ENCODE peak calls at places on chromosomes 16 and 17, in eight cellular contexts. C, G, A, R, P, H, Z and Y are unnamed samples.

GRCh38 chr16:1002399-1003161 is 21.0 kb downstream of the SOX8 start:
- DNase-seq in C (peak; percentile 92), G (peak; percentile 86), A (no peak), R (peak; percentile 81), P (peak; percentile 69), H (peak; percentile 94), Z (no peak), Y (no peak)

GRCh38 chr17:45225964-45226530 is 4.4 kb downstream of the FMNL1 start:
- DNase-seq in C (no peak), G (no peak), A (no peak), R (peak; percentile 55), P (no peak), H (no peak), Z (no peak), Y (peak; percentile 56)

GRCh38 chr17:181213-182163 is at the start of gene DOC2B:
- DNase-seq in C (no peak), G (peak; percentile 76), A (peak; percentile 36), R (peak; percentile 42), P (peak; percentile 6), H (peak; percentile 8), Z (peak; percentile 74), Y (no peak)

GRCh38 chr16:86510465-86511261 is at the start of gene FOXF1:
- DNase-seq in C (no peak), G (peak; percentile 70), A (peak; percentile 32), R (peak; percentile 38), P (peak; percentile 32), H (no peak), Z (peak; percentile 64), Y (no peak)

GRCh38 chr17:73155410-73156165 is 9.2 kb upstream of the SSTR2 start:
- DNase-seq in C (no peak), G (no peak), A (no peak), R (no peak), P (no peak), H (no peak), Z (peak; percentile 34), Y (peak; percentile 82)

GRCh38 chr17:30576326-30576861 is 99.2 kb downstream of the GOSR1 start:
- DNase-seq in C (no peak), G (no peak), A (no peak), R (peak; percentile 34), P (no peak), H (no peak), Z (no peak), Y (no peak)

GRCh38 chr17:63349478-63350000 is 96.6 kb downstream of the CYB561 start:
- DNase-seq in C (no peak), G (peak; percentile 62), A (no peak), R (no peak), P (no peak), H (no peak), Z (no peak), Y (no peak)

GRCh38 chr17:57879437-57880085 is 29.7 kb upstream of the MRPS23 start:
- DNase-seq in C (no peak), G (no peak), A (no peak), R (no peak), P (no peak), H (peak; percentile 86), Z (no peak), Y (no peak)

GRCh38 chr16:89357055-89357454 is 133.3 kb downstream of the ANKRD11 start:
- DNase-seq in C (no peak), G (no peak), A (no peak), R (no peak), P (peak; percentile 49), H (peak; percentile 17), Z (peak; percentile 65), Y (peak; percentile 48)

GRCh38 chr17:3551189-3551588 is 6.4 kb downstream of the TRPV3 start:
- DNase-seq in C (no peak), G (no peak), A (no peak), R (no peak), P (no peak), H (no peak), Z (peak; percentile 30), Y (no peak)

GRCh38 chr17:4815043-4815675 is 8.2 kb downstream of the PLD2 start:
- DNase-seq in C (no peak), G (peak; percentile 15), A (no peak), R (no peak), P (no peak), H (no peak), Z (peak; percentile 74), Y (no peak)

GRCh38 chr17:33968350-33969044 is 286.6 kb upstream of the CCL2 start:
- DNase-seq in C (no peak), G (peak; percentile 10), A (no peak), R (no peak), P (no peak), H (no peak), Z (peak; percentile 34), Y (no peak)

GRCh38 chr17:8981443-8981842 is 15.9 kb upstream of the PIK3R5 start:
- DNase-seq in C (no peak), G (no peak), A (no peak), R (no peak), P (peak; percentile 66), H (no peak), Z (no peak), Y (no peak)

DNA sequence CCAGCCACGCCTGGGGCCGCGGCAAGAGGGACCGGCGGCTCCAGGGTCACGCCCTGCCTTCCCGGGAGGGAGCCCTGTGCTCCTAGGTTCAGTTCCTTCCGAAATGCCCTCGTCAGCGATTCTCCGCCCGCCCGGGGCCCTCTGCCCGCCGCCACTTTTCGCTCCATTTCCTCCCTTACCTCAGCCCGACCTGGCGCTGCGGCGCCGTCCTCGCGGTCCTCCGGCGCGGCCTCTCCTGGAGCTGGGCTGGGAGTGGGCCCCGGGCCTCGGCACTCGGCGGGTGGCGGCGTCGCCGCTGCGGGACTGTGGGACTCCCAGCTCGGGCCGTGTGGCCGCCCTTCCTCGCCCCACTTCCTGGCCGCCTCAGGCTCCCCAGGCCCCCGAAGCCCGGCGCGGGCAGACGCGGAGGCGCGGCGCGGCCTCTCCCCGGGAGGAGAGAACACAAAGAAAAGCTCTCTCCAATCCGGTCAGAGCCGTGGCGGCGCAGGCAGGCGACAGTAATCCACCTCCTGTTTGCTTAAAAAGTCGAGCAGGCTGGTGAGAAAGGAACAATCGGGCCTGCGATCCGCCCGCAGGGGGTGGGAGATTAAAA is 1.6 kb downstream of the BAHCC1 start:
- DNase-seq in C (peak; percentile 50), G (peak; percentile 66), A (no peak), R (peak; percentile 44), P (peak; percentile 65), H (peak; percentile 53), Z (peak; percentile 85), Y (no peak)
- H3K4me1 ChIP-seq in C (peaks cover 20% of the 10 kb centered on the region), G (peaks cover 40% of the 10 kb centered on the region), A (peaks cover 35% of the 10 kb centered on the region), R (peaks cover 43% of the 10 kb centered on the region), P (peaks cover 46% of the 10 kb centered on the region), H (peaks cover 32% of the 10 kb centered on the region), Z (peaks cover 47% of the 10 kb centered on the region), Y (peaks cover 3% of the 10 kb centered on the region)

GRCh38 chr17:40225151-40225550 is 6.0 kb downstream of the WIPF2 start:
- DNase-seq in C (no peak), G (no peak), A (no peak), R (no peak), P (no peak), H (no peak), Z (no peak), Y (no peak)

GRCh38 chr17:40219073-40219860 is at the start of gene WIPF2:
- DNase-seq in C (peak; percentile 87), G (peak; percentile 98), A (peak; percentile 98), R (peak; percentile 97), P (peak; percentile 94), H (peak; percentile 92), Z (peak; percentile 99), Y (peak; percentile 99)

GRCh38 chr17:40218740-40219072 is 398 bp upstream of the WIPF2 start:
- DNase-seq in C (peak; percentile 45), G (peak; percentile 94), A (peak; percentile 84), R (no peak), P (peak; percentile 41), H (peak; percentile 13), Z (peak; percentile 98), Y (peak; percentile 95)

GRCh38 chr17:40224707-40225092 is 5.6 kb downstream of the WIPF2 start:
- DNase-seq in C (no peak), G (peak; percentile 90), A (no peak), R (no peak), P (no peak), H (no peak), Z (no peak), Y (no peak)
- H3K4me2 ChIP-seq in C (no peak overlapping the region), G (peak overlapping the region; percentile 67), A (no peak overlapping the region), R (no peak overlapping the region), P (no peak overlapping the region), H (no peak overlapping the region), Z (no peak overlapping the region), Y (no peak overlapping the region)

DNA sequence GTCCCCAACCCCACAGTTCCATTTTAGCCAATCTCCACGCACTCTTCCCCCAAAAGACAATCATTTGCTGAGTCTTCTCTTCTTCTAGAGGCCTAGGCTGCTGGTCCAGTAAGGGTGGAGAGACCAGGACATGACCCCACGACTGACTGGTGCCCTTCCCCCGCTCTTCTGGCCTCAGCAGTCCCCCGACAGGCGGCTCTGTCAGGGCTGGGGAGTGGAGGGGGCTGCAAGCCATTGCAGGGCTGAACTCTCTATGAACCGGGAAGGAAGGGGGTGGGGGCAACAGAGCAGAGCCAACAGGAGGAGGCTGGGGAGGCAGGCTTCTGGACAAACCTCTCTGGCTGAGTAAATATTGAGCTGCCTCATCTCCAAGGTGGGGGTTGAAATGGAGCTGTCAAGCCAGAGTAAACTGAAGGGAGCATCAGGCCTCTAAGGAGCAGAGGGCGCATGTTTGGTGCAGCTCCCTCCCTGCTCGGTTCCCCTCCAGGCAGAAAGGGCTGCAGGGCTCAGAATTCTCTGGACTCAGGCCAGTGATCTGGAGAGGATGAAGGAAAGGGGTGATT is 8.7 kb downstream of the HOXB1 start:
- DNase-seq in C (peak; percentile 58), G (no peak), A (no peak), R (peak; percentile 41), P (no peak), H (peak; percentile 83), Z (no peak), Y (no peak)
- H3K36me3 ChIP-seq in C (no peaks in the 10 kb centered on the region), G (no peaks in the 10 kb centered on the region), A (no peaks in the 10 kb centered on the region), R (no peaks in the 10 kb centered on the region), P (no peaks in the 10 kb centered on the region), H (no peaks in the 10 kb centered on the region), Z (no peaks in the 10 kb centered on the region), Y (no peaks in the 10 kb centered on the region)

GRCh38 chr17:35052240-35052608 is 11.3 kb downstream of the RFFL start:
- DNase-seq in C (no peak), G (peak; percentile 64), A (no peak), R (no peak), P (peak; percentile 63), H (no peak), Z (no peak), Y (no peak)

GRCh38 chr17:35050170-35050569 is 13.3 kb downstream of the RFFL start:
- DNase-seq in C (no peak), G (no peak), A (no peak), R (no peak), P (no peak), H (no peak), Z (no peak), Y (no peak)

GRCh38 chr17:35052780-35053179 is 10.7 kb downstream of the RFFL start:
- DNase-seq in C (no peak), G (peak; percentile 12), A (no peak), R (no peak), P (no peak), H (no peak), Z (no peak), Y (no peak)

GRCh38 chr17:35051579-35052239 is 11.8 kb downstream of the RFFL start:
- DNase-seq in C (no peak), G (peak; percentile 19), A (no peak), R (peak; percentile 65), P (no peak), H (no peak), Z (no peak), Y (no peak)

DNA sequence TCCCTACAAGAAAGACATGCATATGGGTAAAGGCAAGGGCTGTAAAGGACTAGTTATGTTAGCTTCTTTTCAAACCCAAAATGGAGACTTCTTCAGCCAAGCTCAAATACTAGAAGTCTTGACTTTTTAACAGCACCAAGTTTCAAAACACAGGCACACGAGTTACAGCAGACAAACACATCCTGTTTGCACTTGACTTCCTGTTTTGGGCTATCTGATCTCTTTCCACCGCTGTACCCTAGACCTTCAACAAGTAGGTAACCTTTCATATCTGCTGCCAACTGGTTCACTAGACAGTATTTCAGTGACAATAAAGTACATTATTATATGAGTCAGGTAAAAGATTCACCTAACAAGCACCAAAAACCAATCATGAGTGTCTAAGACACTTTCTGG is 12.3 kb downstream of the RFFL start:
- DNase-seq in C (no peak), G (no peak), A (no peak), R (peak; percentile 71), P (no peak), H (no peak), Z (no peak), Y (no peak)
- H3K4me1 ChIP-seq in C (peaks cover 14% of the 10 kb centered on the region), G (peaks cover 31% of the 10 kb centered on the region), A (peaks cover 3% of the 10 kb centered on the region), R (peaks cover 18% of the 10 kb centered on the region), P (peaks cover 8% of the 10 kb centered on the region), H (peaks cover 11% of the 10 kb centered on the region), Z (peaks cover 6% of the 10 kb centered on the region), Y (peaks cover 35% of the 10 kb centered on the region)